ENCODE peak calls at places on chromosomes 5 and 9, in eight cellular contexts. P is esophagus muscularis mucosa, I is ovary, E is A549, B is sigmoid colon, G is vagina, L is thyroid gland, C is tibial nerve. Z is an unnamed sample.

GRCh38 chr9:133031496-133031911 is 707 bp downstream of the GTF3C5 start:
- DNase-seq in B (peak; percentile 22), L (no peak), I (no peak), C (no peak), G (no peak), P (no peak), E (peak; percentile 14), Z (no peak)

GRCh38 chr9:115107701-115108100 is 10.3 kb downstream of the TNC start:
- DNase-seq in B (no peak), G (no peak), L (no peak), P (no peak), E (no peak), I (no peak), C (no peak), Z (no peak)

GRCh38 chr9:130399768-130400167 is 45.0 kb upstream of the ASS1 start:
- DNase-seq in C (no peak), I (no peak), E (no peak), B (no peak), P (no peak), G (no peak), L (no peak), Z (no peak)

GRCh38 chr5:73469878-73470277 is 21.3 kb upstream of the FOXD1 start:
- DNase-seq in P (peak; percentile 42), C (no peak), E (no peak), I (no peak), G (no peak), L (no peak), B (no peak), Z (no peak)

GRCh38 chr9:100087218-100087617 is 11.6 kb downstream of the ERP44 start:
- DNase-seq in G (no peak), L (no peak), I (no peak), C (no peak), B (no peak), E (no peak), P (no peak), Z (no peak)

GRCh38 chr9:133057006-133057405 is 4.8 kb upstream of the CEL start:
- DNase-seq in C (no peak), I (no peak), B (no peak), G (no peak), L (no peak), P (no peak), E (no peak), Z (no peak)

GRCh38 chr5:170623576-170624181 is 119.9 kb downstream of the KCNIP1 start:
- DNase-seq in P (no peak), E (peak; percentile 78), B (peak; percentile 70), I (no peak), L (peak; percentile 23), C (no peak), G (no peak), Z (no peak)

GRCh38 chr5:55816342-55816741 is 34.8 kb upstream of the IL31RA start:
- DNase-seq in E (peak; percentile 38), L (no peak), G (no peak), B (no peak), P (no peak), I (no peak), C (no peak), Z (no peak)

GRCh38 chr5:94613583-94613982 is 4.8 kb downstream of the KIAA0825 start:
- DNase-seq in G (no peak), C (no peak), B (no peak), P (no peak), I (no peak), L (no peak), E (peak; percentile 43), Z (no peak)

GRCh38 chr5:167296680-167297079 is 994.8 kb upstream of the WWC1 start:
- DNase-seq in C (no peak), I (no peak), P (no peak), E (no peak), G (no peak), B (no peak), L (no peak), Z (no peak)

GRCh38 chr9:124835026-124835501 is 18.2 kb upstream of the WDR38 start:
- DNase-seq in P (no peak), G (no peak), L (peak; percentile 97), I (peak; percentile 72), C (peak; percentile 74), E (peak; percentile 46), B (peak; percentile 89), Z (no peak)

GRCh38 chr5:149474198-149474597 is 77.0 kb downstream of the CSNK1A1 start:
- DNase-seq in G (no peak), E (no peak), B (no peak), P (no peak), C (no peak), L (no peak), I (no peak), Z (no peak)

GRCh38 chr5:125372694-125373621 is 626.5 kb upstream of the ZNF608 start:
- DNase-seq in P (no peak), L (no peak), B (no peak), C (no peak), I (no peak), G (no peak), E (no peak), Z (no peak)

GRCh38 chr5:58946232-58946631 is 363.4 kb downstream of the RAB3C start:
- DNase-seq in P (no peak), L (no peak), G (no peak), E (no peak), I (no peak), B (no peak), C (no peak), Z (no peak)

GRCh38 chr9:2271426-2271825 is 256.3 kb downstream of the SMARCA2 start:
- DNase-seq in C (no peak), G (no peak), I (peak; percentile 47), E (peak; percentile 39), P (no peak), L (peak; percentile 29), B (no peak), Z (no peak)

GRCh38 chr5:16467363-16468219 is 2.0 kb upstream of the ZNF622 start:
- DNase-seq in I (no peak), G (no peak), P (no peak), L (no peak), C (no peak), E (no peak), B (no peak), Z (no peak)
- H3K27ac ChIP-seq in I (no peak overlapping the region), G (no peak overlapping the region), P (peak overlapping the region; percentile 77), L (no peak overlapping the region), C (no peak overlapping the region), E (no peak overlapping the region), B (peak overlapping the region; percentile 85), Z (peak overlapping the region; percentile 60)

GRCh38 chr5:95959964-95960801 is 1.5 kb downstream of the ELL2 start:
- DNase-seq in I (no peak), B (peak; percentile 74), E (peak; percentile 15), C (no peak), G (no peak), L (no peak), P (no peak), Z (no peak)
- TF ChIP-seq POLR2A in I (no peak), B (no peak), E (no peak), C (no peak), G (no peak), L (no peak), P (no peak), Z (no peak)

GRCh38 chr5:141654298-141654697 is 3.1 kb upstream of the FCHSD1 start:
- DNase-seq in E (no peak), C (no peak), P (no peak), I (no peak), G (no peak), B (no peak), L (no peak), Z (no peak)
- H3K27ac ChIP-seq in E (no peak overlapping the region), C (no peak overlapping the region), P (no peak overlapping the region), I (no peak overlapping the region), G (no peak overlapping the region), B (no peak overlapping the region), L (no peak overlapping the region), Z (no peak overlapping the region)

DNA sequence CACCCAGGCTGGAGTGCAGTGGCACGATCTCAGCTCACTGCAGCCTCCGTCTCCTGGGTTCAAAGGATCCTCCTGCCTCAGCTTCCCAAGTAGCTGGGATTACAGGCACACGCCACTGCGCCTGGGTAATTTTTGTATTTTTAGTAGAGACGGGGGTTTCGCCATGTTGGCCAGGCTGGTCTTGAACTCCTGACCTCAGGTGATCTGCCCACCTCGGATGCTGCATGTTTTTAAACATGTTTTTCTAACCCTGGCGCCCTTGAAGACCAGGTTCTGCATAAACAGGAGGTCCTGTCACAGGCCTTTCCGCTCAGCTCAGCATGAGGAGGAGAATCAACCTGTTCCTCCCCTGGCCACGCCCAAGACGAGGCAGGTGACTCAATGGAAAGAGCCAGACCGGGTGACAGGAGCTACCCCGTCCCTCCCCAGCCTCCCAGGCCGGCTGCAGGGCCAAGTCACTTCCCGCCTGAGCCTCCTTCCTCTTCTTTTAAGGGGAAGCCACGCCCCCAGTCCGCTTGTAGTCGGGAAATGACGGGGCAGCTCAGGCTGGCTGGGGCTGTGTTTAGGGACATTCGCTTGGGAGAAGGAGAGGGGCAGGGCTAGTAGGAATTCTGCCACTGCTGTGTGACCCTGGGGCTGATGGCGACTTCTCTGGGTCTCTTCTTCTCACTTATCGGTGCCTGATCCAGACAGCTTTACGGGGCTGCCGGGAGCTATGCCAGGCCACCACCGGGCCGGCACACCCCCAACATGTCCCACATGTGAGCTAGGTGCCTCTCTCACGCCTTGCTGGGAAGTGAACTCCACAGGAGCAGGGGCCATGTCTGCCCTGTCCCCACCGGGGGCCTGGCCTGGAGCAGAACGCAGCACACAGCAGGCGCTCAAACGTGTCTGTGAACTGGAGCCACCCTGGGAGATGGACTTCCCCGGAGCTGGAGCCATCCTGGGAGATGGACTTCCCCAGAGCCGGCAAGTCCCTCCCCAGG is 6.1 kb downstream of the NOTCH1 start:
- DNase-seq in I (peak; percentile 43), C (peak; percentile 79), E (no peak), L (peak; percentile 73), G (peak; percentile 95), P (peak; percentile 97), B (peak; percentile 96), Z (peak; percentile 86)
- TF ChIP-seq POLR2A in I (no peak), C (peak; percentile 13), E (no peak), L (no peak), G (peak; percentile 28), P (no peak), B (peak; percentile 51), Z (no peak)

GRCh38 chr9:122248448-122248865 is 16.2 kb downstream of the RBM18 start:
- DNase-seq in G (no peak), C (no peak), I (no peak), P (no peak), L (no peak), E (no peak), B (no peak), Z (no peak)

GRCh38 chr9:122254761-122255160 is 9.9 kb downstream of the RBM18 start:
- DNase-seq in B (no peak), I (no peak), L (no peak), C (no peak), P (no peak), G (no peak), E (no peak), Z (no peak)

GRCh38 chr9:122252796-122253195 is 11.8 kb downstream of the RBM18 start:
- DNase-seq in C (no peak), B (no peak), I (no peak), L (no peak), E (no peak), P (no peak), G (no peak), Z (no peak)

GRCh38 chr9:122246666-122247065 is 17.9 kb upstream of the LHX6 start:
- DNase-seq in E (no peak), P (no peak), G (no peak), C (no peak), L (no peak), B (no peak), I (no peak), Z (no peak)

DNA sequence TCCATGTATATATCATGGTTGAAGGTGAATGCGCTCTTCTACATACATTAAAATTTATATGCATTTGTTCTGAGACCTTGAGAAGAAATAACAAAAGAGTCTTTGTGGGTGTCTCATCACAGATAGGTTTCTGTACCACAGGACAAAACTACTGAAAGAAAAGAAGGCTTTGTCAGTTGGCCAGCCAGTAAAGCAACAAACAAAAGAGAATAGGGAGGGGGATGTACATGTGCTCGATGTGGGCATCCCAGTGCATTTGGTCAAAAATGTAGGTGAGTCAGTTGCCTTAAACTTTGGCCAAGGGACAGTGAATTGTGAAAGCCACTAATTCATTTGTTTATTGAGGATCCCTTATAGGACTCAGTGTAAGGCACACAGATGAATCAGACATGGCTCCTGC is 13.3 kb downstream of the RBM18 start:
- DNase-seq in B (no peak), E (no peak), L (no peak), C (no peak), P (no peak), I (no peak), G (no peak), Z (no peak)
- H3K27ac ChIP-seq in B (no peak overlapping the region), E (no peak overlapping the region), L (no peak overlapping the region), C (no peak overlapping the region), P (no peak overlapping the region), I (no peak overlapping the region), G (no peak overlapping the region), Z (no peak overlapping the region)